ENCODE peak calls at places on chromosomes 4 and X, in seven cellular contexts. V is sigmoid colon; N is naive thymus-derived CD4-positive, alpha-beta T cell; S is GM23248; I is right lobe of liver; C is uterus; W is K562. P is an unnamed sample.
A peak's percentile ranks its signal among the peaks of the same experiment; 100 is the strongest.

GRCh38 chrX:119488749-119489148 is 20.5 kb downstream of the SLC25A5 start:
- DNase-seq in V (peak; percentile 66), N (peak; percentile 36), S (peak; percentile 64), I (peak; percentile 51), C (peak; percentile 28), W (peak; percentile 22), P (no peak)

GRCh38 chrX:110401142-110401541 is 42.5 kb downstream of the RTL9 start:
- DNase-seq in V (no peak), N (no peak), S (no peak), I (no peak), C (no peak), W (peak; percentile 44), P (no peak)

GRCh38 chr4:188778880-188779279 is 639.6 kb downstream of the TRIML1 start:
- DNase-seq in V (no peak), N (no peak), S (peak; percentile 12), I (no peak), C (no peak), W (no peak), P (no peak)

GRCh38 chr4:60743654-60744053 is 456.5 kb upstream of the ADGRL3 start:
- DNase-seq in V (no peak), N (no peak), S (no peak), I (no peak), C (no peak), W (no peak), P (no peak)

GRCh38 chr4:37631551-37631950 is 54.6 kb downstream of the RELL1 start:
- DNase-seq in V (peak; percentile 84), N (no peak), S (peak; percentile 41), I (no peak), C (peak; percentile 64), W (no peak), P (no peak)

GRCh38 chrX:10617964-10618342 is 2.4 kb downstream of the MID1 start:
- DNase-seq in V (no peak), N (no peak), S (peak; percentile 63), I (no peak), C (no peak), W (no peak), P (no peak)

GRCh38 chr4:124135409-124135813 is 577.1 kb downstream of the ANKRD50 start:
- DNase-seq in V (no peak), N (no peak), S (peak; percentile 28), I (no peak), C (no peak), W (no peak), P (no peak)

GRCh38 chr4:143089291-143089690 is 95.4 kb upstream of the USP38 start:
- DNase-seq in V (no peak), N (no peak), S (no peak), I (no peak), C (no peak), W (no peak), P (no peak)

GRCh38 chrX:38895775-38896174 is 94.5 kb downstream of the MID1IP1 start:
- DNase-seq in V (no peak), N (no peak), S (no peak), I (no peak), C (no peak), W (no peak), P (no peak)

GRCh38 chr4:1471443-1472147 is 65.4 kb upstream of the NKX1-1 start:
- DNase-seq in V (peak; percentile 48), N (no peak), S (peak; percentile 19), I (peak; percentile 21), C (peak; percentile 7), W (no peak), P (no peak)

GRCh38 chrX:69024931-69025330 is 140.3 kb downstream of the PJA1 start:
- DNase-seq in V (peak; percentile 88), N (no peak), S (peak; percentile 63), I (no peak), C (peak; percentile 77), W (no peak), P (no peak)

GRCh38 chrX:105816517-105816916 is 5.8 kb upstream of the NRK start:
- DNase-seq in V (no peak), N (no peak), S (no peak), I (no peak), C (no peak), W (no peak), P (no peak)

GRCh38 chrX:119516157-119516702 is 48.0 kb downstream of the SLC25A5 start:
- DNase-seq in V (no peak), N (peak; percentile 63), S (peak; percentile 77), I (no peak), C (no peak), W (peak; percentile 76), P (peak; percentile 64)

GRCh38 chr4:14264437-14264836 is 636.9 kb upstream of the BOD1L1 start:
- DNase-seq in V (no peak), N (no peak), S (peak; percentile 3), I (no peak), C (no peak), W (no peak), P (peak; percentile 2)

GRCh38 chrX:140504371-140505324 is at the start of gene SOX3:
- DNase-seq in V (no peak), N (no peak), S (no peak), I (no peak), C (no peak), W (no peak), P (no peak)

GRCh38 chrX:140503714-140504351 is 1.0 kb downstream of the SOX3 start:
- DNase-seq in V (no peak), N (no peak), S (peak; percentile 48), I (no peak), C (no peak), W (no peak), P (no peak)

GRCh38 chrX:140501940-140502468 is 2.9 kb downstream of the SOX3 start:
- DNase-seq in V (no peak), N (no peak), S (no peak), I (no peak), C (no peak), W (no peak), P (no peak)

GRCh38 chrX:140502491-140503229 is 2.2 kb downstream of the SOX3 start:
- DNase-seq in V (no peak), N (no peak), S (peak; percentile 31), I (no peak), C (no peak), W (no peak), P (no peak)

DNA sequence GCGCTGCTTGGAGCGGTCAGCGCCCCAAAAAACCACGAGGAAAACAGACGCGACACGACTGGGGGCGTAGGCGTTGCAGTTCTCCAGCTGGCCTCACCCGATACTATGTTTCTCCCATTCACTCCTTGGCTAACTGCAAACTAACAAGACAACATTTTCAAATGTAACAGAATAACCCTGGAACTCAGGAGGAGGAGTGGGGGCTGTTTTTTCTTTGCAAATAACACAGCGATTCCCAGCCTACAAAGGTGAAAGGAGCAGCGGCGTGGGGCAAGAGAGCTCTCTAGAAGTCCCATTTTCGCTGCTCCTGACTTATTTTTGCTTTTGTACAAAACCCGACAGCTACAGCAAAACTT is 1.7 kb downstream of the SOX3 start:
- DNase-seq in V (no peak), N (no peak), S (no peak), I (no peak), C (no peak), W (no peak), P (no peak)
- H3K4me3 ChIP-seq in V (peak overlapping the region; percentile 45), N (no peak overlapping the region), S (no peak overlapping the region), I (no peak overlapping the region), C (no peak overlapping the region), W (no peak overlapping the region), P (no peak overlapping the region)

GRCh38 chrX:23513121-23513520 is 154.2 kb upstream of the PRDX4 start:
- DNase-seq in V (no peak), N (no peak), S (no peak), I (no peak), C (no peak), W (no peak), P (no peak)
- H3K4me3 ChIP-seq in V (no peak overlapping the region), N (no peak overlapping the region), S (no peak overlapping the region), I (no peak overlapping the region), C (no peak overlapping the region), W (no peak overlapping the region), P (no peak overlapping the region)

GRCh38 chr4:3765271-3766206 is 646 bp upstream of the ADRA2C start:
- DNase-seq in V (no peak), N (no peak), S (peak; percentile 77), I (peak; percentile 40), C (peak; percentile 52), W (peak; percentile 75), P (no peak)
- H3K4me3 ChIP-seq in V (peak overlapping the region; percentile 45), N (no peak overlapping the region), S (peak overlapping the region; percentile 72), I (no peak overlapping the region), C (peak overlapping the region; percentile 30), W (no peak overlapping the region), P (no peak overlapping the region)

GRCh38 chr4:57055873-57056272 is 54.3 kb downstream of the IGFBP7 start:
- DNase-seq in V (peak; percentile 86), N (no peak), S (no peak), I (no peak), C (no peak), W (no peak), P (no peak)
- H3K4me3 ChIP-seq in V (peak overlapping the region; percentile 21), N (no peak overlapping the region), S (no peak overlapping the region), I (no peak overlapping the region), C (no peak overlapping the region), W (no peak overlapping the region), P (no peak overlapping the region)

GRCh38 chr4:78557841-78558240 is 6.3 kb downstream of the ANXA3 start:
- DNase-seq in V (no peak), N (no peak), S (no peak), I (no peak), C (no peak), W (no peak), P (no peak)

GRCh38 chr4:78551420-78552351 is at the start of gene ANXA3:
- DNase-seq in V (no peak), N (no peak), S (peak; percentile 44), I (peak; percentile 34), C (no peak), W (peak; percentile 71), P (no peak)

GRCh38 chr4:78556655-78557054 is 5.1 kb downstream of the ANXA3 start:
- DNase-seq in V (no peak), N (no peak), S (no peak), I (no peak), C (no peak), W (no peak), P (no peak)

GRCh38 chr4:78553526-78554060 is 2.0 kb downstream of the ANXA3 start:
- DNase-seq in V (no peak), N (no peak), S (no peak), I (no peak), C (no peak), W (no peak), P (no peak)

GRCh38 chr4:78552398-78553396 is 1.1 kb downstream of the ANXA3 start:
- DNase-seq in V (no peak), N (no peak), S (no peak), I (no peak), C (no peak), W (no peak), P (no peak)
- H3K4me3 ChIP-seq in V (peak overlapping the region; percentile 62), N (no peak overlapping the region), S (no peak overlapping the region), I (no peak overlapping the region), C (no peak overlapping the region), W (peak overlapping the region; percentile 50), P (no peak overlapping the region)

P was measured in Jurkat, Clone E6-1.